ENCODE peak calls at places on chromosomes 12 and 14, in eight cellular contexts. G is A549, I is H1, E is esophagus muscularis mucosa, Z is ovary, K is sigmoid colon, M is SK-N-SH, L is stomach. A is an unnamed sample.
A peak's percentile ranks its signal among the peaks of the same experiment; 100 is the strongest.

GRCh38 chr12:6778571-6779550 is 6.5 kb downstream of the LAG3 start:
- DNase-seq in G (peak; percentile 71), I (peak; percentile 96), E (peak; percentile 98), Z (peak; percentile 97), K (peak; percentile 98), M (peak; percentile 94), L (peak; percentile 96), A (peak; percentile 91)

GRCh38 chr14:66662374-66662773 is 154.4 kb downstream of the GPHN start:
- DNase-seq in G (no peak), I (no peak), E (no peak), Z (no peak), K (no peak), M (no peak), L (no peak), A (no peak)

GRCh38 chr14:91286530-91286937 is 42.0 kb upstream of the GPR68 start:
- DNase-seq in G (peak; percentile 88), I (peak; percentile 89), E (no peak), Z (peak; percentile 55), K (peak; percentile 83), M (peak; percentile 83), L (peak; percentile 82), A (peak; percentile 69)

GRCh38 chr14:89902876-89903275 is 51.7 kb downstream of the EFCAB11 start:
- DNase-seq in G (no peak), I (no peak), E (no peak), Z (no peak), K (no peak), M (peak; percentile 37), L (no peak), A (no peak)

GRCh38 chr12:57715786-57716185 is 21.9 kb downstream of the OS9 start:
- DNase-seq in G (no peak), I (peak; percentile 11), E (peak; percentile 21), Z (no peak), K (no peak), M (peak; percentile 1), L (no peak), A (no peak)

GRCh38 chr12:88052686-88053085 is 23.5 kb upstream of the C12orf50 start:
- DNase-seq in G (no peak), I (no peak), E (no peak), Z (no peak), K (no peak), M (peak; percentile 30), L (no peak), A (no peak)

GRCh38 chr12:131452444-131452860 is 258.4 kb upstream of the SFSWAP start:
- DNase-seq in G (peak; percentile 35), I (peak; percentile 80), E (no peak), Z (no peak), K (peak; percentile 48), M (no peak), L (peak; percentile 18), A (no peak)

GRCh38 chr12:47711448-47711847 is 5.6 kb upstream of the RPAP3 start:
- DNase-seq in G (no peak), I (no peak), E (peak; percentile 57), Z (no peak), K (no peak), M (no peak), L (no peak), A (no peak)

GRCh38 chr12:26691234-26691970 is 141.6 kb downstream of the ITPR2 start:
- DNase-seq in G (peak; percentile 64), I (no peak), E (no peak), Z (peak; percentile 20), K (no peak), M (no peak), L (no peak), A (no peak)

GRCh38 chr12:34398706-34399630 is 376.7 kb downstream of the ALG10 start:
- DNase-seq in G (no peak), I (peak; percentile 6), E (peak; percentile 91), Z (peak; percentile 5), K (peak; percentile 54), M (peak; percentile 1), L (peak; percentile 16), A (peak; percentile 2)

GRCh38 chr14:100450736-100451135 is 127.6 kb downstream of the SLC25A47 start:
- DNase-seq in G (no peak), I (no peak), E (no peak), Z (no peak), K (no peak), M (no peak), L (no peak), A (no peak)

GRCh38 chr14:59631237-59631636 is 54.6 kb upstream of the CCDC175 start:
- DNase-seq in G (no peak), I (peak; percentile 54), E (no peak), Z (no peak), K (no peak), M (peak; percentile 39), L (no peak), A (no peak)

GRCh38 chr14:101134851-101135486 is 231.4 kb upstream of the RTL1 start:
- DNase-seq in G (no peak), I (no peak), E (peak; percentile 50), Z (no peak), K (no peak), M (no peak), L (peak; percentile 23), A (no peak)

GRCh38 chr12:46452061-46452615 is 79.6 kb upstream of the SLC38A2 start:
- DNase-seq in G (no peak), I (no peak), E (no peak), Z (no peak), K (no peak), M (no peak), L (no peak), A (no peak)

GRCh38 chr12:92396647-92397258 is 251.1 kb upstream of the BTG1 start:
- DNase-seq in G (peak; percentile 12), I (no peak), E (peak; percentile 50), Z (no peak), K (no peak), M (no peak), L (no peak), A (no peak)

GRCh38 chr12:91119089-91119488 is 7.8 kb upstream of the LUM start:
- DNase-seq in G (no peak), I (no peak), E (no peak), Z (no peak), K (no peak), M (no peak), L (no peak), A (no peak)

GRCh38 chr12:90152897-90153624 is 444.4 kb upstream of the ATP2B1 start:
- DNase-seq in G (no peak), I (no peak), E (no peak), Z (no peak), K (no peak), M (no peak), L (no peak), A (no peak)

GRCh38 chr12:93352321-93352720 is 25.4 kb upstream of the NUDT4 start:
- DNase-seq in G (no peak), I (no peak), E (no peak), Z (no peak), K (no peak), M (no peak), L (no peak), A (no peak)

GRCh38 chr12:38930994-38931393 is 25.6 kb upstream of the CPNE8 start:
- DNase-seq in G (no peak), I (no peak), E (no peak), Z (no peak), K (no peak), M (no peak), L (no peak), A (no peak)

GRCh38 chr12:42428850-42429249 is 102.9 kb downstream of the PPHLN1 start:
- DNase-seq in G (no peak), I (no peak), E (no peak), Z (no peak), K (no peak), M (no peak), L (no peak), A (no peak)
- TF ChIP-seq EP300 in G (no peak), I (no peak), E (no peak), Z (no peak), K (no peak), M (no peak), L (no peak), A (no peak)

GRCh38 chr14:98957211-98958047 is 314.6 kb downstream of the BCL11B start:
- DNase-seq in G (peak; percentile 26), I (peak; percentile 26), E (peak; percentile 91), Z (peak; percentile 72), K (peak; percentile 86), M (no peak), L (peak; percentile 37), A (peak; percentile 87)

GRCh38 chr14:98956181-98956580 is 315.8 kb downstream of the BCL11B start:
- DNase-seq in G (no peak), I (peak; percentile 32), E (peak; percentile 53), Z (no peak), K (peak; percentile 59), M (no peak), L (no peak), A (no peak)

GRCh38 chr14:98955741-98956070 is 316.3 kb downstream of the BCL11B start:
- DNase-seq in G (no peak), I (peak; percentile 19), E (peak; percentile 90), Z (no peak), K (peak; percentile 32), M (no peak), L (no peak), A (no peak)

GRCh38 chr14:98955036-98955740 is 316.8 kb downstream of the BCL11B start:
- DNase-seq in G (no peak), I (no peak), E (peak; percentile 34), Z (no peak), K (peak; percentile 11), M (no peak), L (no peak), A (no peak)

DNA sequence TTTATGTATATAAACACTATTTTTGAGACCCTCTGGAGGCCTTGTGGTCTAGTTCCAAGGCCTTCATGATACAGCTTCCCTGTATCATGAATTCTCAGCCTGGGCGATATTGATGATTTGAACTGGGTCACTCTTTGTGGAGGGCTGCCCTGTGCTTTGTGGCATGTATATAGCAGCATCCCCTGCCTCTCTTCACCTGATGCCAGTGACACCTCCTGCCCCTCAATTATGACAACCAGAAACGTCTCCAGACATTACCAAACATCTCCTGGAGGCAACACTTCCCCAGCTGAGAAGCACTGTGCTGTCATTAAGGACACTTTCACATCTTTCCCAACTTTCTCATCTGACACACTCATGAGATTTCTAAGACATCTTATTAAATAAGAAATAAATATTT is 315.4 kb downstream of the BCL11B start:
- DNase-seq in G (no peak), I (no peak), E (peak; percentile 66), Z (no peak), K (peak; percentile 35), M (no peak), L (no peak), A (no peak)
- TF ChIP-seq EP300 in G (no peak), I (no peak), E (no peak), Z (no peak), K (no peak), M (no peak), L (no peak), A (no peak)

GRCh38 chr14:60632257-60632656 is 17.0 kb downstream of the SIX1 start:
- DNase-seq in G (no peak), I (no peak), E (no peak), Z (no peak), K (no peak), M (no peak), L (no peak), A (no peak)
- TF ChIP-seq EP300 in G (no peak), I (no peak), E (no peak), Z (no peak), K (no peak), M (no peak), L (no peak), A (no peak)

GRCh38 chr14:22190411-22191191 is 398.4 kb downstream of the DAD1 start:
- DNase-seq in G (no peak), I (no peak), E (no peak), Z (no peak), K (no peak), M (no peak), L (no peak), A (no peak)

GRCh38 chr14:22189873-22190272 is 399.2 kb downstream of the DAD1 start:
- DNase-seq in G (no peak), I (no peak), E (no peak), Z (no peak), K (no peak), M (no peak), L (no peak), A (no peak)

GRCh38 chr14:22194669-22195068 is 394.4 kb downstream of the DAD1 start:
- DNase-seq in G (no peak), I (no peak), E (no peak), Z (no peak), K (no peak), M (no peak), L (no peak), A (no peak)
- TF ChIP-seq EP300 in G (no peak), I (no peak), E (no peak), Z (no peak), K (no peak), M (no peak), L (no peak), A (no peak)